ENCODE peak calls at places on chromosome 10, in eight cellular contexts. A is HCT116, H is colonic mucosa, R is H9, E is right lobe of liver, J is heart left ventricle, K is testis, O is hepatocyte. V is an unnamed sample. For H3K4me1, the result is how much of the 10 kb centered on the place peaks cover.

GRCh38 chr10:80425901-80426300 is 17.6 kb downstream of the PRXL2A start:
- DNase-seq in A (no peak), H (no peak), R (no peak), E (no peak), J (no peak), K (no peak), O (no peak), V (no peak)

GRCh38 chr10:59654007-59654406 is 55.6 kb downstream of the SLC16A9 start:
- DNase-seq in A (no peak), H (no peak), R (no peak), E (no peak), J (no peak), K (no peak), O (no peak), V (no peak)

GRCh38 chr10:63819753-63820347 is 298.6 kb downstream of the REEP3 start:
- DNase-seq in A (peak), H (peak), R (peak), E (peak), J (peak), K (peak), O (peak), V (peak)

GRCh38 chr10:85863301-85864172 is 503.1 kb downstream of the GRID1 start:
- DNase-seq in A (no peak), H (no peak), R (no peak), E (no peak), J (no peak), K (no peak), O (peak), V (no peak)

GRCh38 chr10:26422977-26423376 is 15.2 kb upstream of the APBB1IP start:
- DNase-seq in A (no peak), H (no peak), R (no peak), E (no peak), J (no peak), K (no peak), O (no peak), V (no peak)

GRCh38 chr10:110005716-110006115 is 2.1 kb upstream of the ADD3 start:
- DNase-seq in A (no peak), H (peak), R (peak), E (peak), J (peak), K (peak), O (peak), V (peak)

GRCh38 chr10:73743905-73744689 is at the start of gene SEC24C:
- DNase-seq in A (peak), H (peak), R (peak), E (peak), J (peak), K (peak), O (peak), V (peak)

GRCh38 chr10:21195149-21195731 is 298.1 kb upstream of the NEBL start:
- DNase-seq in A (no peak), H (peak), R (no peak), E (no peak), J (no peak), K (no peak), O (no peak), V (no peak)

GRCh38 chr10:127942811-127943210 is 35.9 kb downstream of the PTPRE start:
- DNase-seq in A (no peak), H (no peak), R (no peak), E (no peak), J (no peak), K (no peak), O (no peak), V (no peak)

GRCh38 chr10:100481462-100482081 is 18.8 kb downstream of the WNT8B start:
- DNase-seq in A (peak), H (peak), R (peak), E (peak), J (peak), K (peak), O (peak), V (peak)

GRCh38 chr10:49596493-49596809 is 13.7 kb upstream of the SLC18A3 start:
- DNase-seq in A (no peak), H (peak), R (no peak), E (no peak), J (no peak), K (no peak), O (no peak), V (no peak)

GRCh38 chr10:71971311-71971731 is 7.1 kb downstream of the CHST3 start:
- DNase-seq in A (no peak), H (no peak), R (no peak), E (no peak), J (no peak), K (no peak), O (no peak), V (no peak)

GRCh38 chr10:117541405-117541908 is 1.1 kb upstream of the EMX2 start:
- DNase-seq in A (no peak), H (no peak), R (peak), E (no peak), J (no peak), K (peak), O (no peak), V (peak)

GRCh38 chr10:59854571-59854970 is 51.8 kb downstream of the CCDC6 start:
- DNase-seq in A (no peak), H (no peak), R (no peak), E (no peak), J (no peak), K (no peak), O (no peak), V (no peak)

GRCh38 chr10:22727112-22727511 is 12.7 kb upstream of the PIP4K2A start:
- DNase-seq in A (no peak), H (no peak), R (no peak), E (no peak), J (no peak), K (no peak), O (no peak), V (no peak)

GRCh38 chr10:80528901-80529300 is 8.8 kb upstream of the SH2D4B start:
- DNase-seq in A (no peak), H (no peak), R (no peak), E (no peak), J (no peak), K (no peak), O (no peak), V (no peak)

GRCh38 chr10:23693398-23693797 is 254.5 kb downstream of the OTUD1 start:
- DNase-seq in A (no peak), H (no peak), R (peak), E (peak), J (no peak), K (peak), O (no peak), V (peak)

GRCh38 chr10:11276475-11276990 is 258.9 kb downstream of the CELF2 start:
- DNase-seq in A (no peak), H (no peak), R (no peak), E (no peak), J (no peak), K (no peak), O (no peak), V (no peak)

GRCh38 chr10:110568055-110568735 is 700 bp downstream of the SMC3 start:
- DNase-seq in A (no peak), H (peak), R (peak), E (no peak), J (no peak), K (peak), O (peak), V (peak)

GRCh38 chr10:89644967-89645741 is at the start of gene PANK1:
- DNase-seq in A (peak), H (peak), R (peak), E (peak), J (peak), K (peak), O (peak), V (peak)

GRCh38 chr10:129335942-129336341 is 131.1 kb upstream of the MGMT start:
- DNase-seq in A (no peak), H (no peak), R (no peak), E (no peak), J (no peak), K (no peak), O (no peak), V (no peak)

GRCh38 chr10:24820616-24821015 is 96.9 kb upstream of the ARHGAP21 start:
- DNase-seq in A (no peak), H (no peak), R (no peak), E (no peak), J (no peak), K (no peak), O (no peak), V (no peak)

GRCh38 chr10:99859585-99859984 is 77.1 kb downstream of the ABCC2 start:
- DNase-seq in A (peak), H (no peak), R (peak), E (no peak), J (no peak), K (no peak), O (peak), V (peak)

GRCh38 chr10:88241501-88241900 is 341.6 kb downstream of the RNLS start:
- DNase-seq in A (no peak), H (no peak), R (no peak), E (no peak), J (no peak), K (no peak), O (no peak), V (no peak)

GRCh38 chr10:43212043-43212721 is 54.7 kb downstream of the RASGEF1A start:
- DNase-seq in A (no peak), H (no peak), R (no peak), E (peak), J (no peak), K (no peak), O (no peak), V (no peak)

GRCh38 chr10:60817135-60817805 is 39.0 kb downstream of the CDK1 start:
- DNase-seq in A (no peak), H (no peak), R (no peak), E (peak), J (no peak), K (no peak), O (no peak), V (no peak)

GRCh38 chr10:43961523-43962345 is 313.1 kb upstream of the ZNF32 start:
- DNase-seq in A (no peak), H (no peak), R (no peak), E (no peak), J (no peak), K (no peak), O (no peak), V (no peak)

GRCh38 chr10:110725809-110726641 is 81.9 kb downstream of the RBM20 start:
- DNase-seq in A (no peak), H (no peak), R (no peak), E (peak), J (peak), K (no peak), O (peak), V (peak)

GRCh38 chr10:122849090-122849489 is 3.4 kb upstream of the CUZD1 start:
- DNase-seq in A (no peak), H (no peak), R (no peak), E (no peak), J (no peak), K (no peak), O (no peak), V (no peak)

GRCh38 chr10:45204954-45205775 is 110.2 kb downstream of the OR13A1 start:
- DNase-seq in A (no peak), H (no peak), R (no peak), E (no peak), J (no peak), K (no peak), O (no peak), V (no peak)

GRCh38 chr10:98461500-98461842 is 14.7 kb upstream of the HPS1 start:
- DNase-seq in A (no peak), H (no peak), R (no peak), E (no peak), J (no peak), K (no peak), O (no peak), V (no peak)
- H3K27ac ChIP-seq in A (no peak), H (no peak), R (no peak), E (no peak), J (peak), K (peak), O (peak), V (no peak)

GRCh38 chr10:93222876-93223275 is 149.2 kb downstream of the CYP26A1 start:
- DNase-seq in A (no peak), H (no peak), R (no peak), E (no peak), J (no peak), K (no peak), O (no peak), V (no peak)

GRCh38 chr10:93223336-93223735 is 149.6 kb downstream of the CYP26A1 start:
- DNase-seq in A (no peak), H (no peak), R (no peak), E (no peak), J (no peak), K (no peak), O (no peak), V (no peak)

GRCh38 chr10:93222211-93222754 is 148.6 kb downstream of the CYP26A1 start:
- DNase-seq in A (no peak), H (no peak), R (no peak), E (no peak), J (no peak), K (no peak), O (no peak), V (no peak)

GRCh38 chr10:93225938-93226337 is 152.2 kb downstream of the CYP26A1 start:
- DNase-seq in A (no peak), H (no peak), R (no peak), E (peak), J (no peak), K (no peak), O (no peak), V (no peak)

GRCh38 chr10:93224005-93224779 is 150.5 kb downstream of the CYP26A1 start:
- DNase-seq in A (no peak), H (no peak), R (no peak), E (no peak), J (no peak), K (no peak), O (no peak), V (no peak)
- TF ChIP-seq CTCF in A (peak), H (no peak), R (peak), E (no peak), J (no peak), K (no peak), O (no peak), V (peak)

DNA sequence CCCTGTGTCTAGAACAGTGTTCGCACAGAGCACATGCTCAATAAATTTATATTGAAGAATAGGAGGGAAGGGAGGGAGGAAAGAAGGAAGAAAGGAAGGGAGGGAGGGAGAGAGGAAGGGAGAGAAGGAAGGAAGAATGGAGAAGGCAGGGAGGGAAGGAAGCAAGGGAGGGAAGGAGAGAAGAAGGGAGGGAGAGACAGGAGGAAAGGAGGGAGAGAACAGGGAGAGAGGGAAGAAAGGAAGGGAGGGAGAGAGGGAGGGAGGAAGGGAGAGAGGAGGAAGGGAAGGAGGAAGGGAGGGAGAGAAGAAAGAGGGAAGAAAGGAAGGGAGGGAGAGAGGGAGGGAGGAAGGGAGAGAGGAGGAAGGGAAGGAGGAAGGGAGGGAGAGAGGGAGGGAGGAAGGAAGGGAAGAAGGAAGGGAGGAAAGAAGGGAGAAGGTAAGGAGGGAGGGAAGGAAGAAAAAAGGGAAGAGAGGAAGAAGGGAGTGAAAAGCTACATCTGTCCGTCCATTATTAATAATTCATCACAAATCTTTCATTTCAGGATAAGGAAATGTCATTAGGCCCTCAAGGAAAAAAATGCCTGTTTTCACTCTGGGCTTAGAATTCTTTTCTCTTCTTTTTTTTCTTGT is 79.7 kb downstream of the GRK5 start:
- DNase-seq in A (no peak), H (no peak), R (no peak), E (no peak), J (no peak), K (no peak), O (no peak), V (no peak)
- H3K4me1 ChIP-seq in A (under half), H (under half), R (under half), E (under half), J (half or more), K (under half), O (under half), V (under half)

GRCh38 chr10:102283890-102284289 is 38.6 kb downstream of the GBF1 start:
- DNase-seq in A (no peak), H (no peak), R (no peak), E (no peak), J (no peak), K (no peak), O (no peak), V (no peak)

GRCh38 chr10:102287538-102287937 is 42.2 kb downstream of the GBF1 start:
- DNase-seq in A (no peak), H (no peak), R (no peak), E (no peak), J (no peak), K (no peak), O (no peak), V (no peak)

GRCh38 chr10:102283488-102283887 is 38.2 kb downstream of the GBF1 start:
- DNase-seq in A (no peak), H (no peak), R (no peak), E (no peak), J (no peak), K (no peak), O (no peak), V (no peak)

GRCh38 chr10:102284531-102284930 is 39.2 kb downstream of the GBF1 start:
- DNase-seq in A (no peak), H (no peak), R (no peak), E (no peak), J (no peak), K (no peak), O (no peak), V (no peak)

DNA sequence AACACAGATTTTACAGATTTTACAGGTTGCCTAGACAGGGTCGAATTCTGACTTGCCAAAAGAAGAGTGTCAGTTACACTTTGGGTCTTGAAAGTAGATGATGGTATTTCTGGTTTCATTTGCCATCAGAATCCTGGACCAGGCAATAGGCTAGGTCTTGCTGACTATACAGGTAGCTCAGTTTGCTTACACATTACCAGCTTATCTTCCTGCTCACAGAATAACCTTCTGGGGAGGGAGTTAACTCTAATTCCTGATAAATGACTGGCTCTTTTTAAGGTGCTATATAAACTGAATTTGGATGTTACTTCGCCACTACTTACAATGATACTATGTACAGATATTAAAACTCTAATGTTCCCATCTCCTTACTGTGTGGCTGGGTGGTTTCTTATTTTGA is 39.8 kb downstream of the GBF1 start:
- DNase-seq in A (no peak), H (no peak), R (no peak), E (no peak), J (no peak), K (no peak), O (no peak), V (no peak)
- H3K27ac ChIP-seq in A (no peak), H (no peak), R (no peak), E (no peak), J (no peak), K (no peak), O (no peak), V (no peak)

GRCh38 chr10:121662945-121663917 is 65.0 kb upstream of the FGFR2 start:
- DNase-seq in A (peak), H (peak), R (peak), E (no peak), J (no peak), K (peak), O (no peak), V (peak)
- TF ChIP-seq CTCF in A (peak), H (peak), R (peak), E (no peak), J (no peak), K (no peak), O (peak), V (peak)

GRCh38 chr10:79246606-79247275 is 100.5 kb upstream of the PPIF start:
- DNase-seq in A (no peak), H (peak), R (no peak), E (peak), J (peak), K (peak), O (no peak), V (no peak)

GRCh38 chr10:79246209-79246581 is 101.1 kb upstream of the PPIF start:
- DNase-seq in A (no peak), H (no peak), R (no peak), E (peak), J (peak), K (peak), O (no peak), V (no peak)

GRCh38 chr10:79248341-79248931 is 98.8 kb upstream of the PPIF start:
- DNase-seq in A (no peak), H (peak), R (no peak), E (peak), J (peak), K (peak), O (no peak), V (no peak)

GRCh38 chr10:79245539-79246208 is 101.6 kb upstream of the PPIF start:
- DNase-seq in A (no peak), H (no peak), R (no peak), E (no peak), J (no peak), K (no peak), O (no peak), V (no peak)

DNA sequence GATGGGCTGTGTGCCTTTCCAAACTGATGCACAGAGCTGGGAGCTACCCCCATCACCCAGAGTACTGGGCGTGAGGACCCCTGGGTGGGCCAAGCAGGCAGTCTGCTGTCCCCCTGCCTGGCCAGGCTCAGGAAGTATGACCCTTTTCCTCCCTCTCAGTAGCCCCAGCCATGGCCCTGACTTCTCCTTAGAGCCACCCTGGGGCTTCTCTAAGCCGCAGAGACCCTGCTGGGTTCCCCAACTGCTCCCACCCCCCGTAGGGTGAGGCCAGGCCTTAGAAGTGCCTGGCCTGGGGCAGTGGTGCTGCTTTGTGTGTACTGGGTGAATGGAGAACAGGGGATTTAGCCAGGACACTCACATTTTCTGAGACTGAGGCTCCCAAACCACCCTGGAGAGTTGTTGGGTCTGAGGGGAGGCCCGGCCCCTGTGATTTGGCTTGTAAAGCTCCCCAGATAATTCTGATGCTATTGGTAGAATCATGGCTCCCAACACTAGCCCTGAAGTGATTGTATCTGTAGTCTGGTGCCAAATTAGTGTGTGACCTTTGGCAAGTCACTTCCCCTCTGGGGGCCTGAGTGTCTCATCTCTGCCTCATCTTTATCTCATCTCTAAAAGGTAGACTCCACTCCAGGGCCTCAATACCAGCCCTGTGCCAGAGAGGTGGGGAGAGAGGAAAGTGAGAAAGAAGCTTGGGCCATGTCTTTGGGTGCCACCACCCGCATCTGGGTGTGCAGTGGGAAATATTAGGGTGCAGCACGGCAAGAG is 99.7 kb upstream of the PPIF start:
- DNase-seq in A (no peak), H (no peak), R (no peak), E (no peak), J (no peak), K (no peak), O (no peak), V (no peak)
- H3K4me1 ChIP-seq in A (under half), H (under half), R (under half), E (under half), J (half or more), K (under half), O (under half), V (under half)

GRCh38 chr10:12501851-12502525 is 152.6 kb downstream of the CAMK1D start:
- DNase-seq in A (no peak), H (peak), R (no peak), E (no peak), J (no peak), K (no peak), O (peak), V (no peak)
- H3K27ac ChIP-seq in A (no peak), H (no peak), R (no peak), E (no peak), J (no peak), K (peak), O (peak), V (no peak)

GRCh38 chr10:112057072-112057471 is 126.5 kb downstream of the GPAM start:
- DNase-seq in A (no peak), H (no peak), R (no peak), E (no peak), J (no peak), K (no peak), O (no peak), V (no peak)

GRCh38 chr10:112053895-112054294 is 129.7 kb downstream of the GPAM start:
- DNase-seq in A (no peak), H (no peak), R (no peak), E (no peak), J (no peak), K (no peak), O (no peak), V (no peak)

GRCh38 chr10:112059220-112059619 is 124.3 kb downstream of the GPAM start:
- DNase-seq in A (no peak), H (no peak), R (no peak), E (no peak), J (no peak), K (no peak), O (no peak), V (peak)
- TF ChIP-seq CTCF in A (peak), H (no peak), R (peak), E (no peak), J (no peak), K (no peak), O (no peak), V (peak)

GRCh38 chr10:103854265-103854686 is 1.1 kb downstream of the SH3PXD2A start:
- DNase-seq in A (no peak), H (no peak), R (peak), E (no peak), J (no peak), K (peak), O (peak), V (peak)
- H3K4me1 ChIP-seq in A (under half), H (under half), R (under half), E (under half), J (half or more), K (under half), O (under half), V (under half)